ENCODE peak calls at places on chromosomes 4 and X, in six cellular contexts. Q, X, C, M, O and T are unnamed samples.

GRCh38 chr4:11748169-11748872 is 319.6 kb upstream of the HS3ST1 start:
- DNase-seq in Q (no peak), X (no peak), C (no peak), M (no peak), O (no peak), T (no peak)

GRCh38 chr4:188175288-188175687 is 36.0 kb downstream of the TRIML1 start:
- DNase-seq in Q (no peak), X (no peak), C (no peak), M (no peak), O (no peak), T (no peak)

GRCh38 chrX:39969099-39969825 is 128.5 kb downstream of the BCOR start:
- DNase-seq in Q (no peak), X (no peak), C (no peak), M (no peak), O (no peak), T (no peak)

GRCh38 chr4:156999175-156999517 is 27.5 kb upstream of the PDGFC start:
- DNase-seq in Q (no peak), X (no peak), C (no peak), M (peak), O (no peak), T (no peak)

GRCh38 chr4:42632653-42633382 is 24.1 kb downstream of the ATP8A1 start:
- DNase-seq in Q (no peak), X (no peak), C (no peak), M (no peak), O (no peak), T (no peak)

GRCh38 chr4:143188325-143189088 is 3.8 kb downstream of the USP38 start:
- DNase-seq in Q (no peak), X (no peak), C (no peak), M (no peak), O (no peak), T (no peak)

GRCh38 chrX:136209016-136209738 is 42.0 kb downstream of the MAP7D3 start:
- DNase-seq in Q (peak), X (no peak), C (no peak), M (no peak), O (no peak), T (no peak)

GRCh38 chrX:128927363-128927762 is 595.9 kb downstream of the SMARCA1 start:
- DNase-seq in Q (no peak), X (no peak), C (no peak), M (no peak), O (no peak), T (no peak)

GRCh38 chr4:6941796-6942195 is 32.2 kb downstream of the TBC1D14 start:
- DNase-seq in Q (no peak), X (no peak), C (no peak), M (no peak), O (no peak), T (no peak)

DNA sequence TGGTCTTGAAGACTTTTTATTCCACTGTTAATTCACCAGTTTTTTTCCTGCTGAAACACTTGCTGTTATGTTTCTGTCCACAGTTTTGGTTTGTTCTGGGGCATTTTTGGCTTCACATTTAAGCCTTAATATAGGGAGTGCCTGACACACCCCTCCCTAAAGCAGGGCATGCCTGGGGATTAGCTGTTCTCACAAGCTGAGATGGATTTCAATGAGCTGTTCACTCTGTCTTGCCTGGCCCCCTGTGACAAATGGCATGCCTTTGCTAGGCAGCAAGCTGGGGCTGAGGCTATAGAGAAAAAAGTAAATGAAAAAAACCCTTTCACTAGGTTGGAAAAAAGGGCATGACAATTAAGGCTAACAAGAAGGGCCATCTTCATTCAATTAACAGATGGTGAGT is 22.4 kb downstream of the LPAR4 start:
- DNase-seq in Q (no peak), X (no peak), C (no peak), M (no peak), O (no peak), T (no peak)
- TF ChIP-seq TAF1 in Q (no peak), X (no peak), C (no peak), M (no peak), O (no peak), T (no peak)

GRCh38 chrX:55619547-55619946 is 3.7 kb upstream of the FOXR2 start:
- DNase-seq in Q (no peak), X (no peak), C (no peak), M (no peak), O (no peak), T (no peak)

GRCh38 chrX:55623100-55623499 is at the start of gene FOXR2:
- DNase-seq in Q (no peak), X (no peak), C (no peak), M (no peak), O (no peak), T (no peak)

GRCh38 chrX:55624403-55624802 is 1.2 kb downstream of the FOXR2 start:
- DNase-seq in Q (no peak), X (no peak), C (no peak), M (no peak), O (no peak), T (no peak)
- TF ChIP-seq POLR2A in Q (no peak), X (no peak), C (no peak), M (no peak), O (no peak), T (no peak)

DNA sequence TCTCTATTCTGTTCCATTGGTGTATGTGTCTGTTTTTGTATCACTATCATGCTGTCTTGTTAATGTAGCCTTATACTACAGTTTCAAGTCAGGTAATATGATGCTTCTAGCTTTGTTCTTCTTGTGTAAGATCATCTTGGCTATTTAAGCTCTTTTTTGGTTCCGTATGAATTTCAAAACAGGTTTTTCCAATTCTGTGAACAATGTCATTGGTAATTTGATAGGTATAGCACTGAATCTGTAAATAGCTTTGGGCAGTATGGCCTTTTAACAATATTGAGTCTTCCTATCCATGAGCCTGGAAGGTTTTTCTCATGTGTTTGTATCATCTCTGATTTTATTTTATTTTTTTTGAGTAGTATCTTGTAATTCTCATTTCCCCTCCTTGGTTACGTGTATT is 94.3 kb downstream of the ANAPC10 start:
- DNase-seq in Q (no peak), X (no peak), C (no peak), M (no peak), O (no peak), T (no peak)
- TF ChIP-seq TAF1 in Q (no peak), X (no peak), C (no peak), M (no peak), O (no peak), T (no peak)

GRCh38 chrX:14875624-14876023 is 2.4 kb downstream of the MOSPD2 start:
- DNase-seq in Q (no peak), X (no peak), C (no peak), M (no peak), O (no peak), T (no peak)

GRCh38 chrX:14872355-14872754 is 514 bp downstream of the FANCB start:
- DNase-seq in Q (peak), X (no peak), C (no peak), M (no peak), O (no peak), T (no peak)

GRCh38 chrX:14873676-14874049 is 442 bp downstream of the MOSPD2 start:
- DNase-seq in Q (no peak), X (no peak), C (no peak), M (no peak), O (no peak), T (no peak)

GRCh38 chrX:14871767-14872166 is 1.1 kb downstream of the FANCB start:
- DNase-seq in Q (no peak), X (no peak), C (no peak), M (no peak), O (no peak), T (no peak)

GRCh38 chrX:14872851-14873675 is at the start of the genes FANCB and MOSPD2:
- DNase-seq in Q (peak), X (peak), C (peak), M (peak), O (peak), T (peak)
- TF ChIP-seq POLR2A in Q (peak), X (peak), C (no peak), M (peak), O (peak), T (peak)

GRCh38 chr4:112636688-112637551 is at the start of the genes LARP7 and ZGRF1:
- DNase-seq in Q (peak), X (peak), C (peak), M (peak), O (peak), T (peak)

GRCh38 chr4:112637552-112637866 is 566 bp downstream of the LARP7 start:
- DNase-seq in Q (no peak), X (no peak), C (no peak), M (no peak), O (no peak), T (no peak)

GRCh38 chr4:112633477-112634235 is 3.1 kb downstream of the ZGRF1 start:
- DNase-seq in Q (peak), X (no peak), C (no peak), M (peak), O (peak), T (no peak)
- TF ChIP-seq TAF1 in Q (no peak), X (no peak), C (no peak), M (no peak), O (no peak), T (no peak)

GRCh38 chrX:17374619-17375360 is at the start of gene NHS:
- DNase-seq in Q (peak), X (peak), C (no peak), M (no peak), O (no peak), T (peak)
- TF ChIP-seq POLR2A in Q (no peak), X (no peak), C (no peak), M (no peak), O (no peak), T (no peak)

GRCh38 chr4:185425600-185426352 is at the start of gene UFSP2:
- DNase-seq in Q (peak), X (peak), C (peak), M (peak), O (peak), T (peak)
- TF ChIP-seq TAF1 in Q (peak), X (peak), C (peak), M (peak), O (peak), T (peak)

GRCh38 chr4:153539058-153539826 is 73.1 kb downstream of the TMEM131L start:
- DNase-seq in Q (no peak), X (no peak), C (no peak), M (no peak), O (no peak), T (no peak)
- TF ChIP-seq POLR2A in Q (no peak), X (no peak), C (no peak), M (no peak), O (no peak), T (no peak)

GRCh38 chr4:108171541-108172230 is 3.0 kb upstream of the LEF1 start:
- DNase-seq in Q (no peak), X (no peak), C (no peak), M (no peak), O (no peak), T (no peak)
- TF ChIP-seq TAF1 in Q (no peak), X (no peak), C (no peak), M (no peak), O (no peak), T (no peak)